ENCODE peak calls at places on chromosomes 16 and 17, in four cellular contexts. H, A, G and S are unnamed samples. For H3K9me3 and H3K4me1, the result is how much of the 10 kb centered on the place peaks cover.

GRCh38 chr17:4972752-4973151 is 5.1 kb upstream of the SPAG7 start:
- DNase-seq in H (no peak), A (no peak), G (no peak), S (no peak)

GRCh38 chr17:82875418-82875856 is 35.6 kb upstream of the ZNF750 start:
- DNase-seq in H (peak), A (no peak), G (no peak), S (peak)

GRCh38 chr16:55470533-55471371 is 8.2 kb upstream of the MMP2 start:
- DNase-seq in H (no peak), A (no peak), G (peak), S (no peak)

GRCh38 chr16:81975637-81976036 is 35.6 kb downstream of the SDR42E1 start:
- DNase-seq in H (no peak), A (no peak), G (no peak), S (no peak)

GRCh38 chr16:593807-594206 is 3.9 kb downstream of the RAB40C start:
- DNase-seq in H (peak), A (no peak), G (no peak), S (no peak)

GRCh38 chr17:78781339-78782304 is at the start of gene CYTH1:
- DNase-seq in H (peak), A (peak), G (peak), S (no peak)

GRCh38 chr17:44781553-44782348 is 23.0 kb downstream of the ADAM11 start:
- DNase-seq in H (peak), A (peak), G (peak), S (no peak)

GRCh38 chr17:29179232-29180036 is 764 bp downstream of the MYO18A start:
- DNase-seq in H (no peak), A (no peak), G (no peak), S (peak)

GRCh38 chr17:83019376-83019775 is 60.0 kb upstream of the METRNL start:
- DNase-seq in H (no peak), A (no peak), G (no peak), S (no peak)

GRCh38 chr17:75894049-75894742 is 2.6 kb downstream of the TRIM65 start:
- DNase-seq in H (peak), A (no peak), G (no peak), S (no peak)

GRCh38 chr17:2400474-2400866 is 390 bp downstream of the MNT start:
- DNase-seq in H (peak), A (peak), G (peak), S (no peak)

GRCh38 chr17:13995856-13996635 is 73.3 kb upstream of the COX10 start:
- DNase-seq in H (no peak), A (no peak), G (no peak), S (no peak)

GRCh38 chr16:700684-701584 is 4.7 kb downstream of the FBXL16 start:
- DNase-seq in H (no peak), A (no peak), G (no peak), S (no peak)

GRCh38 chr16:24053325-24053946 is 202.7 kb upstream of the CACNG3 start:
- DNase-seq in H (no peak), A (no peak), G (no peak), S (no peak)

GRCh38 chr17:4978720-4979119 is 8.8 kb downstream of the CAMTA2 start:
- DNase-seq in H (no peak), A (no peak), G (no peak), S (no peak)

GRCh38 chr17:47423406-47424295 is 99.9 kb downstream of the EFCAB13 start:
- DNase-seq in H (peak), A (peak), G (peak), S (peak)

GRCh38 chr16:57859331-57859730 is 57.0 kb upstream of the KIFC3 start:
- DNase-seq in H (peak), A (no peak), G (peak), S (no peak)

GRCh38 chr16:21184834-21185233 is 26.4 kb downstream of the LDAF1 start:
- DNase-seq in H (no peak), A (no peak), G (no peak), S (no peak)

GRCh38 chr16:21186326-21186691 is 25.1 kb downstream of the ZP2 start:
- DNase-seq in H (no peak), A (no peak), G (no peak), S (no peak)

GRCh38 chr16:21190013-21190412 is 21.4 kb downstream of the ZP2 start:
- DNase-seq in H (no peak), A (no peak), G (no peak), S (no peak)

GRCh38 chr16:21183995-21184394 is 25.5 kb downstream of the LDAF1 start:
- DNase-seq in H (no peak), A (no peak), G (no peak), S (no peak)

GRCh38 chr16:21185659-21186325 is 25.6 kb downstream of the ZP2 start:
- DNase-seq in H (no peak), A (no peak), G (no peak), S (no peak)
- H3K27ac ChIP-seq in H (no peak), A (no peak), G (no peak), S (no peak)

DNA sequence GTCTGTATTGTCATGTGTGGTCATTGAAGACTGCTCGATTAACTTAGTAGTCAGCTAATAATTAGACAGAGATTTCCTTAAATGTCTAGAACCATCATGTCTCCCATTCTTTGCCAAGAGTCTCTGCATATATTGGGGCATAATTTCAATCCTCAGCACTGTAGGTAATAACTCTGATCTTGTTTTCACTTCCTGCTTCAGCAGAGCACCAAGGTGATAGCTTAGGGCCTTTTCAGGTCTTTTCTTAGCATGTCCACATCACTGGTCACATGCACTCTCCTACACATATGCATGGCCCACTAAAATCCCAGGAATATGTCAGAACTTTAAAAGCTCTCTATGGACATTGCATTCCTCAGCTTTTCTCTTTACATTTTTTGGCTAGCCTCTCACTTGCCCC is 110.3 kb upstream of the NACA2 start:
- DNase-seq in H (no peak), A (no peak), G (no peak), S (no peak)
- H3K9me3 ChIP-seq in H (half or more), A (under half), G (under half), S (under half)

GRCh38 chr16:85580684-85581083 is 32.4 kb upstream of the GSE1 start:
- DNase-seq in H (no peak), A (no peak), G (no peak), S (no peak)
- H3K4me1 ChIP-seq in H (under half), A (under half), G (half or more), S (under half)

GRCh38 chr16:56637814-56638750 is at the start of gene MT1A:
- DNase-seq in H (peak), A (peak), G (peak), S (no peak)

GRCh38 chr16:56636616-56637413 is 1.7 kb upstream of the MT1A start:
- DNase-seq in H (no peak), A (no peak), G (no peak), S (no peak)

GRCh38 chr16:56641166-56641565 is 2.7 kb downstream of the MT1A start:
- DNase-seq in H (no peak), A (peak), G (no peak), S (no peak)

GRCh38 chr16:56640076-56640475 is 1.6 kb downstream of the MT1A start:
- DNase-seq in H (no peak), A (no peak), G (no peak), S (no peak)

DNA sequence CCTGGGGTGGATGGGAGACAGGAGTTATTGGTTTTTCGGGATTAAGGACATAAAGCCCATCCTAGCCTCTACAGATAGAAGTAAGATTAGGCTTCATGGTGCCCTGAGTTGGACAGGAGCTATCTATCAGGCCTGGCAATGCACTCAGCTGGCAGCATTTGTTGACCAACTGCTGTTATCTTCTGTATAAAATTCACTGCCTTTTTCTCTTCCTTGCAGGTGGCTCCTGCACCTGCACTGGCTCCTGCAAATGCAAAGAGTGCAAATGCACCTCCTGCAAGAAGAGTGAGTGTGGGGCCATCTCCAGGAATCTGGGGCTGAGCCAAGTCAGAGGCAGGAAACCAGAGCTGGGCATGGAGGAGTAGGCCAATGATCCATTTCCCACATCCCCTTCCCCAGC is 579 bp downstream of the MT1A start:
- DNase-seq in H (no peak), A (no peak), G (no peak), S (no peak)
- H3K27ac ChIP-seq in H (no peak), A (no peak), G (no peak), S (no peak)

GRCh38 chr16:35194681-35195080 is 1735.3 kb downstream of the TP53TG3F start:
- DNase-seq in H (no peak), A (no peak), G (no peak), S (no peak)

GRCh38 chr16:35192993-35193392 is 1733.6 kb downstream of the TP53TG3F start:
- DNase-seq in H (no peak), A (no peak), G (no peak), S (no peak)

GRCh38 chr16:35195173-35195863 is 1735.9 kb downstream of the TP53TG3F start:
- DNase-seq in H (no peak), A (no peak), G (no peak), S (no peak)

GRCh38 chr16:35195864-35196216 is 1736.4 kb downstream of the TP53TG3F start:
- DNase-seq in H (peak), A (no peak), G (no peak), S (no peak)

GRCh38 chr16:35193956-35194355 is 1734.5 kb downstream of the TP53TG3F start:
- DNase-seq in H (no peak), A (no peak), G (no peak), S (no peak)
- H3K9me3 ChIP-seq in H (under half), A (under half), G (under half), S (under half)

DNA sequence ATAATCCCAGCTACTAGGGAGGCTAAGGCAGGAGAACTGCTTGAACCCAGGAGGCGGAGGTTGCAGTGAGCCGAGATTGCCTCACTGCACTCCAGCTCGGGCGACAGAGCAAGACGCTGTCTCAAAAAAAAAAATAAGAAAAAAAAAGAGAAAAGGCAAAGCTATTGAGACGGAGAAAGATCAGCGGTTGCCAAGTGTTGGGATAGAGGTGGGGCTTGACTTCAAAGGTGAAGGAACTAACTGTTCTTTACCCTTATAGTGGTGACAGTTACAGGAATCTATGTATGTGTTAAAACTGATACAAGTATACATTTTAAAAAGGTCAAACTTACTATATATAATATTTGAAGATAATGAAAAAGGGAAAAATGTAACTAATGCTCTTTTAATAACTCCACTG is 22.5 kb downstream of the AKAP10 start:
- DNase-seq in H (no peak), A (no peak), G (no peak), S (no peak)
- H3K4me1 ChIP-seq in H (under half), A (under half), G (under half), S (under half)

DNA sequence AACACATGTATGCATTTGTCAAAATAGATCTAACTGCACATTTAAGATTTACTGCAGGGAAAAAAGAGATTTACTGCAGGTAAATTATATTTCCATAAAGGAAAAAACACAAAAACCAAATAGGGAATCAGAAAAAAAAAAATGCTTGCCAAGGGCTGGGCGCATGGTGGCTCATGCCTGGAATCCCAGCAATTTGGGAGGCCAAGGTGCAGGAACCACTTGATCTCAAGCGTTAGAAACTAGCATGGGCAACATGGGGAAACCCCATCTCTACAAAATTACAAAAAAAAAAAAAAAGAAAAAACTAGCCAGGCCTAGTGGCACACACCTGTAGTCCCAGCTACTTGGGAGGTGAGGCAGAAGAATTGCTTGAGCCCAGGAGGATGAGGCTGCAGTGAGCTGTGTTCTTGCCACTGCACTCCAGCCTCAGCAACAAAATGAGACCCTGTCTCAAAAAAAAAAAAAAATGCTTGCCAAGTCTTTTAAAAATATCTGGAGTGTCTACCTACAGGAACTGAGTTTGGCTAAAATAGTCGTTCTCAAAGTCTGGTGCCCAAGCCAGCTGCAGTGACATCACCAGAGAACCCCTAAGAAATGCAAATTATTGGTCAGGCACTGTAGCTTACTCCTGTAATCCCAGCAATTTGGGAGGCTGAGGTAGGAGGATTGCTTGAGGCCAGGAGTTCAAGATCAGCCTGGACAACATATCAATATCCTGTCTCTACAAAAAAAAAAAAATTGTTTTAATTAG is 17.5 kb downstream of the TRIM25 start:
- DNase-seq in H (no peak), A (no peak), G (no peak), S (no peak)
- H3K27ac ChIP-seq in H (no peak), A (no peak), G (no peak), S (no peak)